ENCODE peak calls at places on chromosomes 1 and 21, in six cellular contexts. S, M, W, K, G and J are unnamed samples.

GRCh38 chr1:161484613-161485012 is 20.6 kb upstream of the FCGR2A start:
- DNase-seq in S (no peak), M (no peak), W (no peak), K (no peak), G (no peak), J (no peak)

GRCh38 chr1:160205974-160206369 is 788 bp downstream of the PEA15 start:
- DNase-seq in S (no peak), M (no peak), W (no peak), K (peak), G (peak), J (no peak)

GRCh38 chr1:85815906-85816305 is 107.7 kb upstream of the ZNHIT6 start:
- DNase-seq in S (no peak), M (no peak), W (no peak), K (peak), G (no peak), J (no peak)

GRCh38 chr1:85502625-85503083 is 37.7 kb upstream of the DDAH1 start:
- DNase-seq in S (no peak), M (peak), W (peak), K (no peak), G (peak), J (peak)

GRCh38 chr1:22263359-22263758 is 120.5 kb upstream of the WNT4 start:
- DNase-seq in S (no peak), M (no peak), W (no peak), K (no peak), G (no peak), J (no peak)

GRCh38 chr1:147676306-147677085 is 6.2 kb upstream of the ACP6 start:
- DNase-seq in S (no peak), M (no peak), W (no peak), K (no peak), G (peak), J (peak)

GRCh38 chr21:45887788-45888187 is 93.8 kb upstream of the COL6A1 start:
- DNase-seq in S (no peak), M (no peak), W (peak), K (no peak), G (no peak), J (peak)

GRCh38 chr1:36400825-36401601 is 3.3 kb upstream of the LSM10 start:
- DNase-seq in S (peak), M (no peak), W (peak), K (peak), G (peak), J (no peak)

GRCh38 chr1:63327417-63328139 is 5.2 kb downstream of the FOXD3 start:
- DNase-seq in S (no peak), M (peak), W (peak), K (peak), G (peak), J (no peak)

DNA sequence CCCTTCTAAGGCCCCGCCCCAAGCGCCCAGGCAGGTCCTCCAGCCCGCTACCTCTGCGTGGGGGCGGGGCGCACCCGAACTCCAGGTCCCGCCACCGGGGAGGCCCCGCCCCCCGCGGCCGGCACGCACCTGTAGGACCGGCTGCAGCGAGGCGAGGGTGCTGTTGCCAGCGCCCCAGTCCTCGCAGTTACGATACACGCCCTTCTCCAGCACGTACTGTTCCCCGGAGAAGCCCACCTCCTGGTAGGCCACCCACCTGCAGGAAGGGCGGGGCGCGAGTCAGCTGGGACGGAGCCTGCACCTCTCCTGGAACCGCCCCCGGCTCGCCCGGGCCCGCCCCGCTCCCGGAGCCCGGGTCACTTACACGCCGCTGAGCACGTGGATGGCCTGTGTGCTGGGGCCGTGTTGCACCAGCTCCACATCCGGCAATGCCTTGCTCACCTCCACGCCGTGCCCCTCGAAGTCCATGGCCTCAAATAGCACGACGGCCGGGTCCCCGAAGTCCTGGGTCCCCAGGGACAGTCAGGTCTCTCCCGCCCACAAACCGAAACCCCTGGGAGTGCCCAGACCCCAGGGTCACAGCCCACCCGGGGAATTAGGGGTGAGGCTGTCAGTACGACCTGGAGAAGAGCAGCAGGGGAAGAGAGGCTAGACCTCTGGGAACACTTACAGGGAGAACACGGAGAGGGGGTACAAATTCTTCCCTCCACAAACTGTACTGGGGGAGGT is 17.3 kb downstream of the CRYBG2 start:
- DNase-seq in S (no peak), M (no peak), W (peak), K (peak), G (no peak), J (no peak)
- H3K4me3 ChIP-seq in S (peak), M (peak), W (peak), K (peak), G (peak), J (peak)

DNA sequence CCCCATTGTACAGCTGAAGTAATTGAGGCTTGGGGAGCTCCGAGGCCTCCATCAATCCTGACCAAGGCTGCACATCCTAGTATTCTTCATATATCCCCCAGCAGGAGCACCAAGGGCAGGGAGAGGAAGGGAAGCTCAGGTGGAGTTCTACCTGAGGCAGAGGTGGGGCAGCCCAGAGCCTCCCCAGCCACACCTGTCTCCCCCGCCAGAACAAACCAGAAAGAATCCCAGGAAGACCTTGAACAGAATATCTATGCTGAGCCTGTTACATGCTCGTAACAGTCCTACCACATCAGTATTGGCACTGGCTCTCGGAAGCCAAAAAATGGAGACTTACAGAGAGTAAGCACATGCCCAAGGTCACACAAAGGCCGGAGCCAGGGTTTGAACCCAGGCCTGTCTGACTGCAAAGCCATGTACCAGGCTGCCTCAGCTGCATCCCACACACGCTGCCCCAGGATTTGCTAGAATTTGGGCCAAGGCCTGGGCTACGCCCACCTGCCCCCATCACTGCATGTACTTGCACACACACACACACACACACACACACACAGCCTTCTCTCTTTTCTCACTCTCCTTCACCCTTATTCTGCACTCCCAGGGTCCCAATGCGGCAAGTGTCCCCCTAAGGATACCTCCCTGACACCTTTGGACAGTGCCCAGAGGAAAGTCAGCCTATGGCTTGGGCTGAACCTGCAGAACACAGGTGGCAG is 4.5 kb downstream of the E2F2 start:
- DNase-seq in S (no peak), M (no peak), W (no peak), K (no peak), G (no peak), J (no peak)
- H3K4me3 ChIP-seq in S (no peak), M (no peak), W (no peak), K (no peak), G (no peak), J (no peak)

GRCh38 chr1:231407537-231408396 is 14.3 kb downstream of the EGLN1 start:
- DNase-seq in S (no peak), M (no peak), W (no peak), K (no peak), G (peak), J (no peak)

GRCh38 chr1:231408528-231409094 is 13.5 kb downstream of the EGLN1 start:
- DNase-seq in S (no peak), M (no peak), W (no peak), K (no peak), G (no peak), J (no peak)

GRCh38 chr1:231407049-231407448 is 15.0 kb downstream of the EGLN1 start:
- DNase-seq in S (no peak), M (no peak), W (no peak), K (no peak), G (no peak), J (no peak)

GRCh38 chr1:231413749-231414082 is 8.4 kb downstream of the EGLN1 start:
- DNase-seq in S (no peak), M (no peak), W (no peak), K (no peak), G (no peak), J (no peak)

GRCh38 chr1:231410041-231410591 is 12.0 kb downstream of the EGLN1 start:
- DNase-seq in S (no peak), M (peak), W (no peak), K (no peak), G (peak), J (peak)
- H3K4me3 ChIP-seq in S (no peak), M (no peak), W (no peak), K (no peak), G (no peak), J (no peak)

DNA sequence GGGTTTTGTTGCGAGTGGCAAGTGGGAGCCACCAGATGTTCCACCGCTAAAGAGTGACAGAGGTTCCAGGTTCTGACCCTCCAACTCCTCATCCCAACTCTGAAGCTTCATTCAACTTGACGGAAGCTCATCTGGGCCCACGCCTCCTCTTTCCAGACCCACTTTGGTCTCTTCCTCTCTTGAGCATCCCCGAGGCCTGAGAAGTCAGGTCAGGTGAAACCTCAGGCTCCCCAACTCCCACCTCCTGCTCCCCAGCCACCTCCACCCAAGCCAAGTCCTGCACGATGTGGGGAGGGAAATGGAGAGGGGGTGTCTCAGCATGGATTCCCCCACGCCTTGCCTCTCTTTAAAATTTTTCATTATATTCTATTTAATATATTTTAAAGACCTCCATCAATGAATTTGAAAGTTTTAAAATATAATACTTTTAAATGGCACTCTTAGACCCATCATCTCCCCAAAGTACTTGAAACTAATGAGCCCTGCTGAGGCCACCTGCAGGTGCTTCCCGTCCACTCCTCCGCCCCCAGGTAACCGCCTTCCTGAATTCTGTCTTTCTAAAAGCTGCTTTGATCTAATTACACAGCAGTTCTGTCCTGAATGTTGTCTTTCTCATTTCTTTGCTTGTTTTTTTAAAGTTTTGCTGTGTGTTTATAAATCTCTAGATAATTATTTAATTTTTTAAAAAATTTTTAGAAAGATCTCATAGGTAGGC is 238.1 kb downstream of the KAZN start:
- DNase-seq in S (no peak), M (no peak), W (no peak), K (no peak), G (no peak), J (no peak)
- H3K4me3 ChIP-seq in S (no peak), M (no peak), W (no peak), K (no peak), G (no peak), J (no peak)

DNA sequence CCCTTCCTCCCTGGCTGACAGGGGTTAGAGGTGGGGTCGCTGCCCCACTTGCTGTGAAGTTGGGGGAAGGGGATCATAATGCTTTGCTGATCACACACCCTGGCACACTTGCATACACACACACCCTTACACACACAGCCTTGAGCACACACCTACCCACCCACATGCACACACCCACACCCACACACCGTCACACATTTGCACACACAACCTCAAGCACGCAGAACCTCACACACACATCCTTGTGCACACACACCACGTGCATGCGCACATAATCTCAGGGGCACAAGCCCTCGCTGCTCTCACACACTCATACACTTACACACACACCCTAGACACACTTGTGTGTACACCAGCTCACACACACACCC is 16.4 kb upstream of the TNFRSF8 start:
- DNase-seq in S (no peak), M (no peak), W (no peak), K (no peak), G (no peak), J (no peak)
- H3K4me3 ChIP-seq in S (no peak), M (no peak), W (no peak), K (no peak), G (no peak), J (no peak)